ENCODE peak calls at places on chromosomes 4 and X, in ten cellular contexts. One of them, this sample, is unnamed.

GRCh38 chrX:71254092-71254941 is at the start of gene ZMYM3:
- DNase-seq in fibroblast of lung: peak
- DNase-seq in suprapubic skin: peak
- DNase-seq in AG09309: peak
- DNase-seq in heart left ventricle: peak
- DNase-seq in hepatocyte: peak
- DNase-seq in GM23338: peak
- DNase-seq in astrocyte: peak
- DNase-seq in transverse colon: peak
- DNase-seq in left lung: peak
- DNase-seq in this sample: peak

GRCh38 chrX:80432863-80433262 is 12.6 kb downstream of the TENT5D start:
- DNase-seq in heart left ventricle: no peak
- DNase-seq in AG09309: no peak
- DNase-seq in transverse colon: no peak
- DNase-seq in fibroblast of lung: no peak
- DNase-seq in suprapubic skin: no peak
- DNase-seq in left lung: no peak
- DNase-seq in hepatocyte: peak
- DNase-seq in astrocyte: no peak
- DNase-seq in GM23338: no peak
- DNase-seq in this sample: no peak

GRCh38 chr4:68960294-68961163 is 8.9 kb upstream of the UGT2A3 start:
- DNase-seq in left lung: no peak
- DNase-seq in GM23338: no peak
- DNase-seq in transverse colon: no peak
- DNase-seq in suprapubic skin: no peak
- DNase-seq in heart left ventricle: no peak
- DNase-seq in astrocyte: no peak
- DNase-seq in hepatocyte: no peak
- DNase-seq in fibroblast of lung: no peak
- DNase-seq in AG09309: no peak
- DNase-seq in this sample: no peak

GRCh38 chr4:1674682-1675081 is 9.4 kb downstream of the FAM53A start:
- DNase-seq in GM23338: no peak
- DNase-seq in left lung: no peak
- DNase-seq in astrocyte: no peak
- DNase-seq in hepatocyte: no peak
- DNase-seq in transverse colon: no peak
- DNase-seq in fibroblast of lung: no peak
- DNase-seq in AG09309: no peak
- DNase-seq in heart left ventricle: no peak
- DNase-seq in suprapubic skin: no peak
- DNase-seq in this sample: peak

GRCh38 chr4:3201718-3202702 is 46.9 kb upstream of the MSANTD1 start:
- DNase-seq in GM23338: no peak
- DNase-seq in hepatocyte: no peak
- DNase-seq in astrocyte: peak
- DNase-seq in AG09309: no peak
- DNase-seq in fibroblast of lung: peak
- DNase-seq in suprapubic skin: peak
- DNase-seq in heart left ventricle: no peak
- DNase-seq in transverse colon: peak
- DNase-seq in left lung: no peak
- DNase-seq in this sample: peak

GRCh38 chr4:113639311-113639710 is 122.2 kb downstream of the CAMK2D start:
- DNase-seq in GM23338: no peak
- DNase-seq in astrocyte: no peak
- DNase-seq in AG09309: no peak
- DNase-seq in heart left ventricle: no peak
- DNase-seq in transverse colon: peak
- DNase-seq in left lung: no peak
- DNase-seq in fibroblast of lung: peak
- DNase-seq in hepatocyte: no peak
- DNase-seq in suprapubic skin: no peak
- DNase-seq in this sample: no peak

GRCh38 chr4:81085291-81085690 is 54.8 kb downstream of the BMP3 start:
- DNase-seq in GM23338: no peak
- DNase-seq in AG09309: no peak
- DNase-seq in fibroblast of lung: no peak
- DNase-seq in suprapubic skin: no peak
- DNase-seq in heart left ventricle: no peak
- DNase-seq in left lung: no peak
- DNase-seq in hepatocyte: no peak
- DNase-seq in astrocyte: no peak
- DNase-seq in transverse colon: no peak
- DNase-seq in this sample: peak

GRCh38 chrX:72262077-72262476 is 15.0 kb downstream of the RPS4X start:
- DNase-seq in GM23338: no peak
- DNase-seq in transverse colon: no peak
- DNase-seq in AG09309: no peak
- DNase-seq in astrocyte: no peak
- DNase-seq in fibroblast of lung: no peak
- DNase-seq in left lung: no peak
- DNase-seq in hepatocyte: no peak
- DNase-seq in suprapubic skin: no peak
- DNase-seq in heart left ventricle: no peak
- DNase-seq in this sample: no peak

GRCh38 chr4:22515888-22516541 is at the start of gene ADGRA3:
- DNase-seq in left lung: peak
- DNase-seq in transverse colon: peak
- DNase-seq in AG09309: no peak
- DNase-seq in astrocyte: peak
- DNase-seq in fibroblast of lung: peak
- DNase-seq in GM23338: peak
- DNase-seq in hepatocyte: peak
- DNase-seq in heart left ventricle: peak
- DNase-seq in suprapubic skin: peak
- DNase-seq in this sample: peak

GRCh38 chr4:22514001-22514400 is 1.9 kb downstream of the ADGRA3 start:
- DNase-seq in transverse colon: no peak
- DNase-seq in fibroblast of lung: peak
- DNase-seq in suprapubic skin: no peak
- DNase-seq in left lung: no peak
- DNase-seq in heart left ventricle: no peak
- DNase-seq in GM23338: no peak
- DNase-seq in astrocyte: peak
- DNase-seq in hepatocyte: no peak
- DNase-seq in AG09309: no peak
- DNase-seq in this sample: peak

GRCh38 chr4:22515145-22515887 is 550 bp downstream of the ADGRA3 start:
- DNase-seq in fibroblast of lung: peak
- DNase-seq in astrocyte: peak
- DNase-seq in GM23338: peak
- DNase-seq in transverse colon: peak
- DNase-seq in hepatocyte: peak
- DNase-seq in AG09309: no peak
- DNase-seq in heart left ventricle: peak
- DNase-seq in suprapubic skin: peak
- DNase-seq in left lung: peak
- DNase-seq in this sample: peak

GRCh38 chr4:22512306-22512705 is 3.6 kb downstream of the ADGRA3 start:
- DNase-seq in left lung: no peak
- DNase-seq in astrocyte: no peak
- DNase-seq in fibroblast of lung: no peak
- DNase-seq in suprapubic skin: no peak
- DNase-seq in GM23338: no peak
- DNase-seq in hepatocyte: no peak
- DNase-seq in transverse colon: no peak
- DNase-seq in heart left ventricle: no peak
- DNase-seq in AG09309: no peak
- DNase-seq in this sample: no peak

DNA sequence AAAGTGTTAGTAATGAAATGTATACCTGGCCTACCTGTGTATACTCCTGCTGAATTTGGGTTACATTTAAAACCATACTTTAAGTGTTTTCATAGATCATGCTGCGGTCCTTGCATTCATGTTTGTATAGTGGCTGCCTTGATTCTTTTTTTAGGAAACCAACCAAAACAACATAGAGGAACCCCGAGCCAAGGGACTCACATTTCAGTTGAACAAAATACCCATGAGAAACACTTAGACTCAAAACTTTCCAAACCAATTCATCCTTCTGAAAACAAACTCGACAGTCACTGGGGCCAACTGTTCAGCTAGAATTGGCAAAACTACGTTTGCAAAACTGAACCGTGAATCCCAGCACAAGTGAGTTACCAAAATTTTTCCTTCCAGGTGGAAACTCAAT is 1.4 kb downstream of the ADGRA3 start:
- DNase-seq in left lung: no peak
- DNase-seq in heart left ventricle: no peak
- DNase-seq in AG09309: no peak
- DNase-seq in astrocyte: peak
- DNase-seq in transverse colon: no peak
- DNase-seq in hepatocyte: no peak
- DNase-seq in GM23338: no peak
- DNase-seq in suprapubic skin: no peak
- DNase-seq in fibroblast of lung: no peak
- DNase-seq in this sample: peak
- H3K4me3 ChIP-seq in left lung: peak
- H3K4me3 ChIP-seq in heart left ventricle: peak
- H3K4me3 ChIP-seq in AG09309: peak
- H3K4me3 ChIP-seq in astrocyte: peak
- H3K4me3 ChIP-seq in transverse colon: peak
- H3K4me3 ChIP-seq in hepatocyte: peak
- H3K4me3 ChIP-seq in GM23338: peak
- H3K4me3 ChIP-seq in suprapubic skin: peak
- H3K4me3 ChIP-seq in fibroblast of lung: peak
- H3K4me3 ChIP-seq in this sample: peak

DNA sequence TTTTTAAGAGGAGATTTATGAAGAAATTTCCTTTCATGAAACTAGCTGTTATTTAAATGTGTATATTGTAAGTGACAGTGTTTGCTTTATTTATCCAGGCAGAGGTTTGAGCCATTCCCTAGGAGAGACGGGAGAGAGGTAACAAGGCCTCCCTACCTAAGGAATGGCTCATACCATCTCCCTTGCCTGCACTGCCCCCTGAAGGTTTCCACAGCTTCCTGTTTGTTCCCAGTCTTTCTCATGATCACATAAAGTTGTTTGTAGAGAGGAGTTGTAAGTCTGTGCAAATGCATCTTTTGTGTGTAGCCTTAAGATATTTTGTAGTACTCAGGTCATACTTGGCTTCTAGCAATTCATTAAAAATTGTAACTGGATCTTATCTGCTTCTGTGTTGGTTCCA is 1504.5 kb upstream of the PCDH10 start:
- DNase-seq in GM23338: peak
- DNase-seq in hepatocyte: peak
- DNase-seq in suprapubic skin: no peak
- DNase-seq in AG09309: no peak
- DNase-seq in heart left ventricle: no peak
- DNase-seq in left lung: no peak
- DNase-seq in astrocyte: no peak
- DNase-seq in transverse colon: no peak
- DNase-seq in fibroblast of lung: peak
- DNase-seq in this sample: peak
- TF ChIP-seq CTCF in GM23338: peak
- TF ChIP-seq CTCF in hepatocyte: peak
- TF ChIP-seq CTCF in suprapubic skin: no peak
- TF ChIP-seq CTCF in AG09309: no peak
- TF ChIP-seq CTCF in heart left ventricle: no peak
- TF ChIP-seq CTCF in left lung: no peak
- TF ChIP-seq CTCF in astrocyte: peak
- TF ChIP-seq CTCF in transverse colon: no peak
- TF ChIP-seq CTCF in fibroblast of lung: peak
- TF ChIP-seq CTCF in this sample: peak

DNA sequence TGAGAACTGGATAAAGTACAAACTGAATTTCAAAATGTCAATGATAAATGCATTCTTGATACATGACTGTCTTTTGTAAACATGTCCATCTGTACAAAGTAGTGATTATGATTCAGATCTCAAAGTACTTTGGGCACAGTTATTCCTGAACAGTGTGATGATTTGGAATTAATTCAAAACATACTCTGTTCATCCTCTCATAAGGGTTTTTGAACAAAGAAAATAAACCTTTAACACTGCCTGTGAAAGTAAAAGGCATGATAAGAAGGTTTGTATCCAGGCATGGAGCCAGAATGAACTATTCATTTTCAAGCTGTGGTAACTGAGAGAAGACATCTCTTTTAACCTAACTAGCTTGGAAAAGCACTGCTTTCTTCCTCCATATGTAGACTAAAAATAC is 886 bp upstream of the KLHL4 start:
- DNase-seq in hepatocyte: no peak
- DNase-seq in fibroblast of lung: peak
- DNase-seq in transverse colon: no peak
- DNase-seq in suprapubic skin: no peak
- DNase-seq in heart left ventricle: no peak
- DNase-seq in AG09309: no peak
- DNase-seq in GM23338: no peak
- DNase-seq in left lung: no peak
- DNase-seq in astrocyte: peak
- DNase-seq in this sample: peak
- H3K4me3 ChIP-seq in hepatocyte: no peak
- H3K4me3 ChIP-seq in fibroblast of lung: no peak
- H3K4me3 ChIP-seq in transverse colon: no peak
- H3K4me3 ChIP-seq in suprapubic skin: no peak
- H3K4me3 ChIP-seq in heart left ventricle: no peak
- H3K4me3 ChIP-seq in AG09309: no peak
- H3K4me3 ChIP-seq in GM23338: peak
- H3K4me3 ChIP-seq in left lung: no peak
- H3K4me3 ChIP-seq in astrocyte: no peak
- H3K4me3 ChIP-seq in this sample: peak

GRCh38 chr4:8847331-8847730 is 24.3 kb downstream of the HMX1 start:
- DNase-seq in AG09309: no peak
- DNase-seq in GM23338: no peak
- DNase-seq in fibroblast of lung: no peak
- DNase-seq in transverse colon: peak
- DNase-seq in astrocyte: no peak
- DNase-seq in suprapubic skin: peak
- DNase-seq in left lung: peak
- DNase-seq in heart left ventricle: no peak
- DNase-seq in hepatocyte: no peak
- DNase-seq in this sample: no peak

GRCh38 chr4:8850074-8850829 is 21.4 kb downstream of the HMX1 start:
- DNase-seq in suprapubic skin: peak
- DNase-seq in astrocyte: no peak
- DNase-seq in transverse colon: no peak
- DNase-seq in fibroblast of lung: no peak
- DNase-seq in left lung: no peak
- DNase-seq in heart left ventricle: no peak
- DNase-seq in hepatocyte: no peak
- DNase-seq in AG09309: no peak
- DNase-seq in GM23338: no peak
- DNase-seq in this sample: no peak

GRCh38 chr4:8849266-8850073 is 22.2 kb downstream of the HMX1 start:
- DNase-seq in suprapubic skin: peak
- DNase-seq in left lung: peak
- DNase-seq in transverse colon: no peak
- DNase-seq in fibroblast of lung: no peak
- DNase-seq in astrocyte: no peak
- DNase-seq in GM23338: no peak
- DNase-seq in hepatocyte: no peak
- DNase-seq in AG09309: no peak
- DNase-seq in heart left ventricle: no peak
- DNase-seq in this sample: no peak

GRCh38 chr4:8847764-8848163 is 23.9 kb downstream of the HMX1 start:
- DNase-seq in suprapubic skin: peak
- DNase-seq in left lung: no peak
- DNase-seq in AG09309: no peak
- DNase-seq in heart left ventricle: no peak
- DNase-seq in GM23338: peak
- DNase-seq in transverse colon: peak
- DNase-seq in fibroblast of lung: no peak
- DNase-seq in astrocyte: no peak
- DNase-seq in hepatocyte: no peak
- DNase-seq in this sample: peak

DNA sequence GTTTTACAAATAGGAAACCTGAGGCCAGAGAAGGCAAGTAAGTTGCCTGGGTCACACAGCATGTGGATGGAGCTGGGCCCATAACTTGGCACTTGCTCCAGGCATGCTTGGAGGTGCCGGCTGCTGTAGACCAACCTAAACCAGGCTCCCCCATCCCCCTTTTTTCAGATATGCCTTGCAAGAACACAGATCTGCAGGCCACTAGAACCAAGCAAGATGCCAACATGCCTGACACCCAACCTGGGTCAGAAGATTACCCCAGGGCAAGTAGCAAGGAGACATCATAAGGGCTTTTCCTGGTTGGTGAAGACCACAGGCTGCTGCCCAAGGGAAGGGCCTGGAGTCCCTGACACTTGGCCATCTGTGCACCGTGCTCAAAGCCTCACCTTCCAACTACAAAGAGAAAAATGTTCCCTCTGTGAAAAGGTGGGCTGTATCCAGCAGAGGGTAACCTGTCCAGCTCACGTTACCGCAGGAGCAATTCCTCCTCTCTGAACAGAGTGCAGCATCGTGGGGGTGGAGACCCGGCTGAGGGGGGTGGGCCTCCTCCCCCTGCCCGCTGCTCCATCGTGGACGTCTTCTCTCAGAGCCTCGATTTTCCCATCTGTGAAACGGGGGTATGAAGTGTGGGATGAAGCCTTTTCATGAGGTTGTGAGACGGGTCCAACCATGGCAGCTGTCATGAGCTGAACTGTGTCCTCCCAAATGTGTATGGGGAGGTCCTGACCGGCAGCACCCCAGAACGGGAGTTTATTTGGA is 23.0 kb downstream of the HMX1 start:
- DNase-seq in AG09309: no peak
- DNase-seq in transverse colon: peak
- DNase-seq in left lung: peak
- DNase-seq in GM23338: no peak
- DNase-seq in suprapubic skin: peak
- DNase-seq in hepatocyte: no peak
- DNase-seq in heart left ventricle: no peak
- DNase-seq in fibroblast of lung: no peak
- DNase-seq in astrocyte: no peak
- DNase-seq in this sample: no peak
- TF ChIP-seq CTCF in AG09309: no peak
- TF ChIP-seq CTCF in transverse colon: no peak
- TF ChIP-seq CTCF in left lung: no peak
- TF ChIP-seq CTCF in GM23338: no peak
- TF ChIP-seq CTCF in suprapubic skin: no peak
- TF ChIP-seq CTCF in hepatocyte: no peak
- TF ChIP-seq CTCF in heart left ventricle: no peak
- TF ChIP-seq CTCF in fibroblast of lung: no peak
- TF ChIP-seq CTCF in astrocyte: no peak
- TF ChIP-seq CTCF in this sample: no peak

This sample was measured in choroid plexus epithelial cell.